ENCODE peak calls at places on chromosome 5, in four cellular contexts. K is right cardiac atrium, H is astrocyte, D is HCT116. Y is an unnamed sample. For H3K4me1, the result is how much of the 10 kb centered on the place peaks cover.

GRCh38 chr5:160289721-160290120 is 22.6 kb downstream of the CCNJL start:
- DNase-seq in K (no peak), H (no peak), D (no peak), Y (no peak)

GRCh38 chr5:77390222-77390621 is 101.9 kb downstream of the WDR41 start:
- DNase-seq in K (no peak), H (no peak), D (no peak), Y (no peak)

GRCh38 chr5:64690417-64691151 is at the start of gene SHISAL2B:
- DNase-seq in K (no peak), H (peak), D (no peak), Y (no peak)

GRCh38 chr5:39211773-39212172 is 7.6 kb downstream of the FYB1 start:
- DNase-seq in K (no peak), H (no peak), D (no peak), Y (no peak)

GRCh38 chr5:73189816-73190451 is 16.9 kb downstream of the TMEM174 start:
- DNase-seq in K (no peak), H (peak), D (no peak), Y (no peak)

GRCh38 chr5:53378590-53379247 is 101.7 kb upstream of the FST start:
- DNase-seq in K (no peak), H (peak), D (no peak), Y (no peak)

GRCh38 chr5:158855510-158855909 is 244.2 kb downstream of the EBF1 start:
- DNase-seq in K (no peak), H (no peak), D (no peak), Y (no peak)

GRCh38 chr5:34583167-34583566 is 73.0 kb upstream of the RAI14 start:
- DNase-seq in K (no peak), H (no peak), D (no peak), Y (no peak)

GRCh38 chr5:159208508-159209437 is 580 bp downstream of the RNF145 start:
- DNase-seq in K (peak), H (peak), D (no peak), Y (no peak)

GRCh38 chr5:72067682-72068470 is 39.4 kb upstream of the MAP1B start:
- DNase-seq in K (no peak), H (peak), D (peak), Y (no peak)

GRCh38 chr5:20114536-20114935 is 126.5 kb upstream of the CDH18 start:
- DNase-seq in K (no peak), H (no peak), D (no peak), Y (no peak)

GRCh38 chr5:170467000-170467707 is 36.7 kb upstream of the KCNIP1 start:
- DNase-seq in K (no peak), H (peak), D (no peak), Y (no peak)

GRCh38 chr5:125870271-125870670 is 552.9 kb upstream of the GRAMD2B start:
- DNase-seq in K (no peak), H (peak), D (no peak), Y (no peak)

GRCh38 chr5:98772415-98773213 is 849 bp upstream of the RGMB start:
- DNase-seq in K (peak), H (peak), D (peak), Y (no peak)

GRCh38 chr5:159764283-159764927 is 151.9 kb upstream of the ADRA1B start:
- DNase-seq in K (peak), H (peak), D (no peak), Y (no peak)

GRCh38 chr5:120372899-120373298 is 91.2 kb upstream of the PRR16 start:
- DNase-seq in K (no peak), H (no peak), D (no peak), Y (no peak)

GRCh38 chr5:40428129-40428528 is 251.6 kb upstream of the PTGER4 start:
- DNase-seq in K (peak), H (peak), D (no peak), Y (no peak)

GRCh38 chr5:170327168-170327567 is 29.6 kb upstream of the LCP2 start:
- DNase-seq in K (no peak), H (no peak), D (no peak), Y (no peak)

GRCh38 chr5:60687927-60688720 is 11.8 kb downstream of the DEPDC1B start:
- DNase-seq in K (no peak), H (peak), D (no peak), Y (no peak)

GRCh38 chr5:42547146-42547545 is 123.9 kb downstream of the GHR start:
- DNase-seq in K (no peak), H (peak), D (no peak), Y (no peak)

GRCh38 chr5:59390074-59390659 is 503.4 kb downstream of the PDE4D start:
- DNase-seq in K (no peak), H (no peak), D (no peak), Y (no peak)

GRCh38 chr5:139733698-139734491 is 61.7 kb upstream of the PSD2 start:
- DNase-seq in K (no peak), H (no peak), D (no peak), Y (no peak)

GRCh38 chr5:21919417-21920022 is 933.6 kb downstream of the CDH12 start:
- DNase-seq in K (no peak), H (peak), D (no peak), Y (no peak)

GRCh38 chr5:81755320-81755719 is 4.4 kb upstream of the SSBP2 start:
- DNase-seq in K (peak), H (peak), D (peak), Y (no peak)

GRCh38 chr5:31365776-31366175 is 166.1 kb downstream of the DROSHA start:
- DNase-seq in K (no peak), H (peak), D (no peak), Y (no peak)

GRCh38 chr5:31362931-31363568 is 168.8 kb downstream of the DROSHA start:
- DNase-seq in K (no peak), H (peak), D (no peak), Y (no peak)

GRCh38 chr5:31364881-31365636 is 166.8 kb downstream of the DROSHA start:
- DNase-seq in K (no peak), H (peak), D (no peak), Y (no peak)

GRCh38 chr5:31361906-31362900 is 168.7 kb downstream of the CDH6 start:
- DNase-seq in K (no peak), H (peak), D (no peak), Y (no peak)

DNA sequence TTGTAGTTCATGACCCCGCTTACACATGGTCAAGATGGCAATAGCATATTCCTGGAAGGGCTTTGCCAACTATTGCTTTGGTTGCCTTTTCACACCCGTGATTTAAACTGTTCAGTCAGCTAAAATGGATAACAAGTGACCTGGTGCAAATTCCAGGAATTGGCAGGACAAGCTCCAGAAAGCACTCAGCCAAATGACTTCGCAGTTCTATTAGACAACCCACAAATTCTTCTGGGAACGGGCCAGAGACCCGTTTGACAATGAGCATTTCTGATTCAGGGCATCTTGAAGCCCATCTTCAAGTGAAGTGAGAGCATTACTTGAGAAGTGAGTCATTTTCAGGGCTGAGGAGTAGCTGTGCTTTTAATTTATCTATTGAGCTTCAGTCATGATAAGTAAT is 165.0 kb downstream of the DROSHA start:
- DNase-seq in K (no peak), H (peak), D (no peak), Y (no peak)
- H3K27ac ChIP-seq in K (no peak), H (no peak), D (no peak), Y (no peak)

DNA sequence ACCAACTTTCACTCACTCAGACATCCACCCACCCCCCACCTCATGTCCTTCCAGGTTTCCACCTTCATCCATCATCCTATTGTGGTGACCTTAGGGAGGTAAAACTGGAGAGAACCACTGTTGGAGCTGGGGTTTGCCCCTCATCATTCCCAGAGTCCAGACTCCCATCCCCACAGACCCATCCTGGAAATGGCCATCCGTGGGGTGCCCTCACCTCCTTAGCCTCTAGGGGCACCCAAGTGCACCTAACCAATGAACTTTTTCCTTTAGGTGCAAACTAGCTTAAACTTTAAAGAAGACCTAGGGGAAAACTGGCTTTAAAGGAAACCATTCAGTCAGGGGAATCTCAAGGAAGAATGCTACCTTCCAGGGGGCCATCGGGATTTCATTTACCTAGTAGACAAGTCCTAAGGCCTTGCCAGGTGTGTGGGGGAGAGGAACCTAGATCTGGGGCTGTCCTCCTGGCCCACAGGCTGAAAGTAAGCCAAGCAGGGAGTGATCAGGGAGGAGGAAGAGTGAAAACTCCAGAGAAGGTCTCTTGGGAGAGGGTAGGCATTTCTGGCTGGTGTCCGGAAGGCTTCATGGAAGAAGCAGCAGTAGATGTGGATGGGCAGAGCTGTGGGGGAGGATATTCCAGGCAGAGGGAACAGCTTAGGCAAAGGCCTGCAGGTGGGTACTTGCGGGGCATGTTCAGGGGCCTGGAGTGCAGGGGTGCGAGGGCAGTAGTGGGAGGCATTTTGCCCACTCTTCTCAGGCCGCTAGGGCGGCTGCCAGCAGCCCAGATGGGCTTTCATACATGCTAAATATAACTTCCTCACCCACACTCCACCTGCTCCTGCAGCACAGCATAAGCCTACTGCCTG is 11.6 kb downstream of the RGS14 start:
- DNase-seq in K (no peak), H (no peak), D (no peak), Y (no peak)
- H3K4me1 ChIP-seq in K (under half), H (under half), D (under half), Y (under half)

GRCh38 chr5:138503487-138504270 is 38.4 kb downstream of the EGR1 start:
- DNase-seq in K (no peak), H (peak), D (peak), Y (peak)
- H3K27ac ChIP-seq in K (no peak), H (no peak), D (no peak), Y (no peak)

GRCh38 chr5:57695179-57695578 is 212.6 kb upstream of the ACTBL2 start:
- DNase-seq in K (no peak), H (no peak), D (no peak), Y (no peak)

GRCh38 chr5:57700072-57700471 is 217.5 kb upstream of the ACTBL2 start:
- DNase-seq in K (no peak), H (no peak), D (no peak), Y (no peak)

GRCh38 chr5:57696005-57696755 is 213.6 kb upstream of the ACTBL2 start:
- DNase-seq in K (no peak), H (no peak), D (no peak), Y (no peak)

GRCh38 chr5:57698785-57699184 is 216.2 kb upstream of the ACTBL2 start:
- DNase-seq in K (no peak), H (peak), D (peak), Y (no peak)

DNA sequence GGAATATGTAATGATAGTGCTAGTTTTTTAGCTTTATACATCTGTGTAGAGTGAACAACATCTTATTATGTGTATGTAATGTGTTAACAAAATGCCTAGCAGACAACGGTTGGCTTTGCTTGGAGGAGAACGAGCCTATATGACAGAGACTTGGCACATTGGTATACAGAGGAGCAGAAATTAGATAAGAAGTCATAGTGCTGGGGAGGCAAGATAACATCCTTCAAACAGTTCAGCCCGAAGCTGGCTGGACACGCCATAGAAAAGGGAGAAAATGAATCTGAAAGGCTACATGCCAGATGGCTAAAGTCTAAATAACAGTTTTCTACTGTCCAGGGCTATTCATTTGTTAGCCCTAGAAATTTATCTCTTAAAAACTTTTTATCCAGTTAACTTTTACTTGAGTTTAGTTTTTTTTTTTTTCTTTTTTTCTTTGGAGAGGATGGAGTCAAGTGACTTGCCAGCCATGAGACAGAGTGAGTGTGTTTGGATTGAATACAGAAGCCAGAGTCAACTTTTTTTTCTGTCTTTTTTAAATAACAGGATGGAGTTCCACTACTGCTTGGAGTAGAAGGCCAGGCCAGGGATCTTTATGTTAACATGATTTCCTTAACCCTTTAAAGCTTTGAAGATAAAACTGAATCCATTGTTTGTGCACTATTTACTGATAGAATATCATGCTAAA is 214.4 kb upstream of the ACTBL2 start:
- DNase-seq in K (peak), H (no peak), D (no peak), Y (no peak)
- H3K4me1 ChIP-seq in K (under half), H (under half), D (half or more), Y (under half)

DNA sequence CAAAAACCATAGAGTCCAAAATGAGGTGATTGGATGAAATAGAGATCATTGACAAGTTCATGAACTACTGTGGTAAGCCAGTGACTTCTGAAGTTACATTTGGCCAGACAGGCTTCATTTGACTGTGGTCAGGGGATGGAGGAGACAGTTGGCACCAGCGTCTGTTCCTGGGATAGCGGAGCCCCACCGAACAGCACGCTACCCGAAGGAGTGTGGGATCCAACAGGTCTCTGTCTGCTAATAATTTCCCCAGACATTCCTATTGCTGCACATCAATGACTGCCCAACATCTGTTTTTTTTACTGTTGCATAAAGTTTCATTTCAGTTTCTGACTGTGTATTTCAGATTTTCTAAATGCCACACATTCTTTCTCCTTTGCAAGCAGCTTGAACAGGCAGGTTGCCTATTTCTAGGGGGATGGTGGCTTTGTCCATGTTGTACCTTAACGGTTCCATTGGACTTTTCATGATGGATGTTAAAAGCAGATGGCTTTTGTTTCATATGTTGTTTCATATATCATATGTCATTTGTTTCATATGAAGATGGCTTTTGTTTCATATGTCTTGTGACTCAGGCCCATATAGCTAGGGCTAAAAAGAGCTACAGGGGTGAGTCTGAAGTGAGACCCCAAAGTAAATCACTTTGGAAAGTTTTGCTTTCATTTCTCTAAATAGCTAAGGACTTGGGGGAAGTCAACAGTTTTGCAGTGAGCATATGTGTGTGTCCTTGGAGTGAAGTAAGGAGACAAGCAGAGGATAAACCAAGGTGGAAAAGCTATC is 180.7 kb downstream of the GOLPH3 start:
- DNase-seq in K (no peak), H (peak), D (no peak), Y (no peak)
- H3K27ac ChIP-seq in K (no peak), H (peak), D (no peak), Y (no peak)

GRCh38 chr5:142325677-142326479 is 1.1 kb upstream of the SPRY4 start:
- DNase-seq in K (peak), H (peak), D (peak), Y (no peak)

GRCh38 chr5:142324377-142324870 is 397 bp downstream of the SPRY4 start:
- DNase-seq in K (no peak), H (no peak), D (no peak), Y (no peak)

GRCh38 chr5:142326480-142326938 is 1.7 kb upstream of the SPRY4 start:
- DNase-seq in K (no peak), H (no peak), D (no peak), Y (no peak)

GRCh38 chr5:142323480-142324376 is 1.1 kb downstream of the SPRY4 start:
- DNase-seq in K (peak), H (peak), D (no peak), Y (no peak)

DNA sequence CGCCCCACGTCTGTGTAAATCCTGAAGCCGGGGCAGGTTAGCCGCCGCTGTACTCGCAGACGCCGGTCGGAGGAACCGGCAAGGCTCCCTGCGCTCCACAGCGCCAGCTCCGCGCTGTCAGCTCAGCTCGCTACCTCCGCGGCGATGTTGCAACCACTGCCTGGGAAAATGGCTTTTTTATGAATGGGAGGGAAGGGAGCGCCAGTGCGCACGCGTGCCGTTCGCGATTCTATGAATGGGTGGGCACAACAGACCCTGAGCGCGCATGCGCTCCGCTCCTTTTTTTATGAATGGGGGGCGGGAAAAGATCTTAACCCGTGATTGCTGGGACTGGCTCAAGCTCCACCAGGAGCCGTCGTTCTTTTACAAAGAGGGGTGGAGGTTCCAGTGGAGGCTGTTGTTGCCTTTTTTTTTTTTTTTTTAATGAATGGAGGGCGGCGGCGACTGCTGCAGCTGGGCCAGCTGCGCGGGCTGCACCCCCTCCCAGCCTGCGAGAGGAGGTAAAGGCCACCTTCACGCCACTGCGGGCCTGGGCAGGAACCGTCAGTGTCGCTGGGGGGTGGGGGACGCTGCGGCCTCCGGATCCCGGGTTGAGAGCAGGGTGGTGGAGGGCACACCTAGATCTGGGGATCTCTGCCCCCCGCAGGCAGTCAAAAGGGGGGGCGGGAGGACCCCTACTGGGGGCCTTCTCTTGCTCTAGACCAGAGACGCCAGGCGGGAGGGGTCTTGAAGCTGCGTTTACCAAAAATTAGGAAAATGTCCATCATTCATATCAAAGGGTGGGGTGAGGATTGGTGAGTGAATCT is at the start of gene SPRY4:
- DNase-seq in K (peak), H (peak), D (peak), Y (peak)
- H3K4me1 ChIP-seq in K (under half), H (half or more), D (half or more), Y (under half)

GRCh38 chr5:96885518-96886338 is 9.4 kb downstream of the ERAP2 start:
- DNase-seq in K (no peak), H (peak), D (no peak), Y (no peak)
- H3K27ac ChIP-seq in K (no peak), H (no peak), D (no peak), Y (peak)

DNA sequence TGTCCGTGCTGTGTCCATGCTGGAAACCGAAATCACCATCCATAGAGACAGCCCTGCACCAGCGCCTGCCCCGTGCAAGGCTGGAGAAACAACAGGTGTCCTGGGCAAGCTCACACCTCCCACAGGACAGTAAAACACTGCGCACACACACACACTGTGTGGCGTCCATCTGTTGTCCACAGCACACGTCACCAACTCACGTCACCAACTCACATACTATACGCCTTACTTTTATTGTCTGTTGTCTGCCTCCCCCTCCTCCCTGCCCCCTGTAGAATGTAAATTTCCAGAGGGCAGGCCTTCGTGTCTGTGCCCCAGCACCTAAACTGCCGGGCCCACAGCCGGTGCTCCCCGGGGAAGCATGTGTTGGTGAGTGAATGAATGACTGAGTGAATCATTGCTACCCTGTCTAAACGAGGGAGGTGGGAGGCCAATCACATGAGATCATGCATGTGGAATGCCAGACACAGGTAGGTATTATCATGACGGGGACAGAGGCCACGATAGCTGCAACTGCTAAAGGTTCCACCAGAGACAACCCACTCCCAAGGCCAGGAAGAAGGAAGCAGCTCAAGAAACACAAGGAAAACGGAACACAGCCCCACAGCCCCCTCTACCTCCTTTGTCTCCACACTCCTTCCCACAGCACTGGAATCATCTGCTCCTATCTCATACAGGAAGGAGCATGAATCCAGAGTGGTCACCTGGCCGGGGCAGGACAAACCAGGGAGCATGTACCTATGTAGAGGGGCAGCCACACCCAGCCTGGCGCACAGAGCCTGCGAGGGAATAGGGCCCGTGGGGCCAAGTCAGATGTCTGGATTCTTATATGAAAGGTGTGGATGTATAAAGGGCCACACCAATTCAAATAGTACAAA is 41.9 kb downstream of the STK10 start:
- DNase-seq in K (no peak), H (no peak), D (no peak), Y (no peak)
- H3K4me1 ChIP-seq in K (under half), H (under half), D (under half), Y (half or more)

Y was measured in naive thymus-derived CD4-positive, alpha-beta T cell.